ENCODE peak calls at places on chromosomes 3 and 15, in five cellular contexts. S, G, W, E and U are unnamed samples.

GRCh38 chr3:62876064-62876463 is 848 bp upstream of the CADPS start:
- DNase-seq in S (no peak), G (peak), W (peak), E (no peak), U (no peak)

GRCh38 chr3:167575000-167575399 is 78.7 kb downstream of the WDR49 start:
- DNase-seq in S (no peak), G (peak), W (no peak), E (no peak), U (no peak)

GRCh38 chr3:143571548-143571947 is 276.7 kb downstream of the SLC9A9 start:
- DNase-seq in S (no peak), G (no peak), W (no peak), E (no peak), U (no peak)

GRCh38 chr3:148717918-148718317 is 20.2 kb downstream of the AGTR1 start:
- DNase-seq in S (no peak), G (no peak), W (no peak), E (no peak), U (no peak)

GRCh38 chr3:42652611-42653302 is 740 bp upstream of the ZBTB47 start:
- DNase-seq in S (no peak), G (peak), W (peak), E (no peak), U (peak)

GRCh38 chr3:172711457-172711800 is 562 bp upstream of the NCEH1 start:
- DNase-seq in S (no peak), G (no peak), W (no peak), E (no peak), U (no peak)

GRCh38 chr3:162391301-162391700 is 894.7 kb downstream of the OTOL1 start:
- DNase-seq in S (no peak), G (no peak), W (no peak), E (no peak), U (no peak)

GRCh38 chr3:129461461-129462146 is 21.6 kb downstream of the IFT122 start:
- DNase-seq in S (no peak), G (peak), W (peak), E (no peak), U (no peak)

GRCh38 chr15:37142371-37142770 is 42.0 kb upstream of the MEIS2 start:
- DNase-seq in S (no peak), G (no peak), W (no peak), E (no peak), U (no peak)

GRCh38 chr3:159855599-159856495 is 132.8 kb upstream of the IL12A start:
- DNase-seq in S (no peak), G (no peak), W (no peak), E (no peak), U (no peak)

GRCh38 chr3:96966181-96966929 is 152.0 kb downstream of the EPHA6 start:
- DNase-seq in S (no peak), G (no peak), W (no peak), E (no peak), U (no peak)

GRCh38 chr3:52136513-52136912 is 17.7 kb downstream of the POC1A start:
- DNase-seq in S (no peak), G (no peak), W (peak), E (no peak), U (no peak)